ENCODE peak calls at places on chromosome 18, in six cellular contexts. X is A549, Z is spleen, B is right cardiac atrium, I is upper lobe of right lung, O is heart right ventricle. H is an unnamed sample.
A peak's percentile ranks its signal among the peaks of the same experiment; 100 is the strongest.

GRCh38 chr18:32469190-32469611 is 1.5 kb downstream of the GAREM1 start:
- DNase-seq in O (peak; percentile 33), X (peak; percentile 12), I (no peak), Z (no peak), B (peak; percentile 22), H (peak; percentile 56)

GRCh38 chr18:13407484-13407883 is 188.9 kb downstream of the LDLRAD4 start:
- DNase-seq in Z (no peak), I (no peak), B (no peak), X (no peak), O (no peak), H (no peak)

GRCh38 chr18:8750954-8751415 is 45.6 kb downstream of the MTCL1 start:
- DNase-seq in O (no peak), X (no peak), Z (no peak), I (no peak), B (no peak), H (no peak)

GRCh38 chr18:12455511-12455910 is 47.8 kb downstream of the PRELID3A start:
- DNase-seq in Z (no peak), X (no peak), O (no peak), B (no peak), I (no peak), H (no peak)

GRCh38 chr18:74082476-74083070 is 65.1 kb downstream of the FBXO15 start:
- DNase-seq in I (peak; percentile 77), X (peak; percentile 60), O (peak; percentile 36), Z (peak; percentile 90), B (peak; percentile 31), H (no peak)

GRCh38 chr18:46416706-46417638 is 240.0 kb downstream of the LOXHD1 start:
- DNase-seq in X (no peak), B (no peak), Z (no peak), O (no peak), I (no peak), H (no peak)

GRCh38 chr18:61823595-61823994 is 69.2 kb downstream of the RNF152 start:
- DNase-seq in X (no peak), I (no peak), Z (no peak), B (no peak), O (no peak), H (no peak)

GRCh38 chr18:80135136-80135535 is 26.1 kb downstream of the ADNP2 start:
- DNase-seq in B (no peak), I (no peak), Z (no peak), O (no peak), X (no peak), H (no peak)

GRCh38 chr18:35827275-35827929 is 145.1 kb upstream of the RMP24 start:
- DNase-seq in B (no peak), X (no peak), I (no peak), Z (no peak), O (no peak), H (no peak)

GRCh38 chr18:53191634-53192033 is 851.6 kb downstream of the DCC start:
- DNase-seq in Z (no peak), O (no peak), I (no peak), X (no peak), B (no peak), H (no peak)

GRCh38 chr18:2905802-2906521 is 59.2 kb downstream of the EMILIN2 start:
- DNase-seq in Z (peak; percentile 87), O (peak; percentile 81), B (peak; percentile 84), I (peak; percentile 87), X (peak; percentile 41), H (peak; percentile 94)

GRCh38 chr18:31977270-31977872 is 34.4 kb upstream of the TRAPPC8 start:
- DNase-seq in O (no peak), Z (no peak), I (no peak), X (peak; percentile 10), B (no peak), H (no peak)

GRCh38 chr18:62196978-62197377 is 9.9 kb downstream of the RELCH start:
- DNase-seq in I (no peak), X (no peak), Z (no peak), O (no peak), B (no peak), H (no peak)

GRCh38 chr18:56576826-56577573 is 61.4 kb downstream of the TXNL1 start:
- DNase-seq in I (no peak), B (peak; percentile 61), O (peak; percentile 71), Z (no peak), X (no peak), H (no peak)

GRCh38 chr18:54358495-54358793 is 738 bp downstream of the C18orf54 start:
- DNase-seq in O (no peak), B (no peak), X (peak; percentile 12), Z (no peak), I (no peak), H (peak; percentile 71)

GRCh38 chr18:34976084-34976483 is 65.1 kb upstream of the MAPRE2 start:
- DNase-seq in B (no peak), I (no peak), Z (no peak), X (no peak), O (no peak), H (no peak)

GRCh38 chr18:32040936-32041335 is 22.3 kb downstream of the RNF125 start:
- DNase-seq in X (no peak), I (no peak), B (no peak), O (no peak), Z (no peak), H (no peak)

GRCh38 chr18:36187826-36188721 is 777 bp downstream of the MOCOS start:
- DNase-seq in X (no peak), O (peak; percentile 17), I (peak; percentile 70), B (peak; percentile 15), Z (peak; percentile 77), H (peak; percentile 81)

GRCh38 chr18:5584751-5585417 is 41.1 kb upstream of the EPB41L3 start:
- DNase-seq in B (no peak), X (no peak), I (no peak), Z (no peak), O (no peak), H (no peak)

GRCh38 chr18:77146249-77147080 is 13.9 kb upstream of the MBP start:
- DNase-seq in O (no peak), Z (no peak), X (no peak), B (no peak), I (no peak), H (no peak)

GRCh38 chr18:66676699-66677098 is 72.8 kb upstream of the CDH19 start:
- DNase-seq in O (no peak), X (no peak), B (no peak), I (no peak), Z (no peak), H (no peak)
- H3K4me1 ChIP-seq in O (no peaks in the 10 kb centered on the region), X (no peaks in the 10 kb centered on the region), B (peaks cover 1% of the 10 kb centered on the region), I (no peaks in the 10 kb centered on the region), Z (no peaks in the 10 kb centered on the region), H (no peaks in the 10 kb centered on the region)

GRCh38 chr18:57831597-57832377 is 28.7 kb upstream of the ATP8B1 start:
- DNase-seq in Z (no peak), I (no peak), B (no peak), O (no peak), X (no peak), H (no peak)

GRCh38 chr18:57833441-57834101 is 30.5 kb upstream of the ATP8B1 start:
- DNase-seq in Z (no peak), O (no peak), X (no peak), B (no peak), I (no peak), H (no peak)

GRCh38 chr18:57834616-57835015 is 31.5 kb upstream of the ATP8B1 start:
- DNase-seq in I (no peak), X (no peak), B (no peak), Z (no peak), O (no peak), H (no peak)

GRCh38 chr18:57835904-57836303 is 32.8 kb upstream of the ATP8B1 start:
- DNase-seq in O (no peak), B (no peak), X (no peak), Z (no peak), I (no peak), H (no peak)

DNA sequence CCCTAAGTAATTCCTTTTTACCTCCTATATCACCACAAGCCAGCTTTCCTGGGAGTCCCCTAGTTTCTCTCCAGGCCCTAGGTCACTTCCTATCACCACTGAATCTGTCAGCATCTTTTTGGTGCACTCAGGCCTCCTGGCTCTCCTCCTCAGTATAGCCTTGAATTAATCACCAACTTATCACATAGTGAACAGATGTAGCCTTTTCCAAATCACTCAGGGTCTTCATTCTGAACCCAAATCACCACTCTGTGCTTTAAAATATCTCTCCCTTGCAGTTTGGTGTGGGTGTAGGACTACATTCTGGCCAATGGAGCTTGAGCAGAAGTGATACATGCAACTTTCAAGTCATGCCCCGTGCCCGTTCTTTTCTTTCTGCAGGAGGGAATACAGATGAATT is 29.6 kb upstream of the ATP8B1 start:
- DNase-seq in X (no peak), Z (no peak), O (no peak), I (no peak), B (no peak), H (no peak)
- H3K4me3 ChIP-seq in X (no peak overlapping the region), Z (no peak overlapping the region), O (no peak overlapping the region), I (no peak overlapping the region), B (no peak overlapping the region), H (no peak overlapping the region)

GRCh38 chr18:26458526-26459232 is 89.7 kb downstream of the KCTD1 start:
- DNase-seq in X (no peak), O (no peak), Z (no peak), B (no peak), I (no peak), H (no peak)
- H3K4me1 ChIP-seq in X (peaks cover 59% of the 10 kb centered on the region), O (peaks cover 11% of the 10 kb centered on the region), Z (no peaks in the 10 kb centered on the region), B (peaks cover 7% of the 10 kb centered on the region), I (peaks cover 5% of the 10 kb centered on the region), H (no peaks in the 10 kb centered on the region)

GRCh38 chr18:136433-136832 is 21.9 kb upstream of the USP14 start:
- DNase-seq in I (no peak), B (no peak), Z (no peak), O (no peak), X (no peak), H (no peak)

GRCh38 chr18:137327-137726 is 21.0 kb upstream of the USP14 start:
- DNase-seq in Z (no peak), I (no peak), B (no peak), O (no peak), X (no peak), H (no peak)

GRCh38 chr18:135045-135444 is 23.3 kb upstream of the USP14 start:
- DNase-seq in Z (no peak), B (no peak), X (no peak), I (no peak), O (no peak), H (no peak)

GRCh38 chr18:140670-141266 is 17.6 kb upstream of the USP14 start:
- DNase-seq in B (no peak), I (no peak), X (no peak), O (no peak), Z (no peak), H (no peak)
- H3K4me3 ChIP-seq in B (no peak overlapping the region), I (no peak overlapping the region), X (no peak overlapping the region), O (no peak overlapping the region), Z (no peak overlapping the region), H (no peak overlapping the region)

GRCh38 chr18:48831802-48832201 is 119.0 kb downstream of the SMAD7 start:
- DNase-seq in B (no peak), I (no peak), X (no peak), Z (no peak), O (no peak), H (no peak)
- H3K4me1 ChIP-seq in B (peaks cover 21% of the 10 kb centered on the region), I (peaks cover 40% of the 10 kb centered on the region), X (peaks cover 34% of the 10 kb centered on the region), Z (peaks cover 76% of the 10 kb centered on the region), O (peaks cover 64% of the 10 kb centered on the region), H (peaks cover 21% of the 10 kb centered on the region)

H was measured in kidney.